ENCODE peak calls at places on chromosomes 6 and 20, in six cellular contexts. N is endodermal cell; X is CD8-positive, alpha-beta T cell; K is adrenal gland; Q is coronary artery; T is body of pancreas. S is an unnamed sample.
A peak's percentile ranks its signal among the peaks of the same experiment; 100 is the strongest.

GRCh38 chr6:83153958-83154357 is 39.1 kb downstream of the PGM3 start:
- DNase-seq in N (no peak), X (no peak), K (no peak), Q (no peak), T (no peak), S (no peak)

GRCh38 chr6:122778961-122779671 is 400 bp upstream of the FABP7 start:
- DNase-seq in N (peak; percentile 91), X (no peak), K (no peak), Q (no peak), T (no peak), S (no peak)

GRCh38 chr6:150373260-150373701 is 4.5 kb downstream of the IYD start:
- DNase-seq in N (no peak), X (no peak), K (no peak), Q (no peak), T (no peak), S (no peak)

GRCh38 chr6:89566930-89567634 is 71.5 kb downstream of the LYRM2 start:
- DNase-seq in N (no peak), X (no peak), K (no peak), Q (no peak), T (no peak), S (no peak)

GRCh38 chr6:112321882-112322508 is 25.1 kb upstream of the RFPL4B start:
- DNase-seq in N (no peak), X (no peak), K (no peak), Q (no peak), T (no peak), S (no peak)

GRCh38 chr6:37576336-37576737 is 76.6 kb upstream of the CCDC167 start:
- DNase-seq in N (no peak), X (no peak), K (no peak), Q (no peak), T (no peak), S (no peak)

GRCh38 chr6:50361641-50362331 is 312.1 kb upstream of the DEFB112 start:
- DNase-seq in N (no peak), X (no peak), K (no peak), Q (no peak), T (no peak), S (no peak)

GRCh38 chr20:47032969-47033578 is 138.4 kb downstream of the EYA2 start:
- DNase-seq in N (no peak), X (no peak), K (no peak), Q (no peak), T (no peak), S (peak; percentile 41)

GRCh38 chr6:44237813-44238433 is 9.0 kb upstream of the HSP90AB1 start:
- DNase-seq in N (peak; percentile 90), X (peak; percentile 69), K (peak; percentile 89), Q (peak; percentile 91), T (peak; percentile 85), S (no peak)

GRCh38 chr6:169677096-169677495 is 24.7 kb downstream of the WDR27 start:
- DNase-seq in N (no peak), X (no peak), K (no peak), Q (no peak), T (no peak), S (no peak)

GRCh38 chr6:33974471-33974870 is 170.7 kb upstream of the MLN start:
- DNase-seq in N (peak; percentile 72), X (no peak), K (no peak), Q (peak; percentile 3), T (no peak), S (no peak)

GRCh38 chr6:92762414-92763374 is 656.7 kb downstream of the EPHA7 start:
- DNase-seq in N (no peak), X (no peak), K (no peak), Q (no peak), T (no peak), S (no peak)

GRCh38 chr6:12420626-12421025 is 130.5 kb downstream of the EDN1 start:
- DNase-seq in N (no peak), X (no peak), K (no peak), Q (no peak), T (no peak), S (no peak)

GRCh38 chr6:169777896-169778295 is 26.5 kb downstream of the ERMARD start:
- DNase-seq in N (no peak), X (no peak), K (no peak), Q (peak; percentile 24), T (no peak), S (no peak)

GRCh38 chr6:5478380-5478779 is 217.1 kb downstream of the FARS2 start:
- DNase-seq in N (peak; percentile 22), X (no peak), K (no peak), Q (no peak), T (no peak), S (no peak)

GRCh38 chr6:158837684-158838625 is 18.8 kb upstream of the EZR start:
- DNase-seq in N (peak; percentile 58), X (no peak), K (no peak), Q (no peak), T (no peak), S (no peak)

GRCh38 chr6:142702501-142703460 is 242.2 kb downstream of the HIVEP2 start:
- DNase-seq in N (peak; percentile 67), X (no peak), K (peak; percentile 60), Q (no peak), T (peak; percentile 15), S (no peak)

GRCh38 chr6:5854900-5855299 is 151.8 kb downstream of the NRN1 start:
- DNase-seq in N (peak; percentile 39), X (no peak), K (no peak), Q (no peak), T (no peak), S (no peak)

GRCh38 chr6:46894429-46894828 is 27.3 kb downstream of the ADGRF5 start:
- DNase-seq in N (no peak), X (no peak), K (no peak), Q (no peak), T (no peak), S (no peak)

GRCh38 chr6:170313716-170314295 is 7.2 kb downstream of the FAM120B start:
- DNase-seq in N (no peak), X (no peak), K (no peak), Q (no peak), T (no peak), S (no peak)

GRCh38 chr6:43317968-43318367 is 9.3 kb upstream of the CRIP3 start:
- DNase-seq in N (no peak), X (no peak), K (no peak), Q (no peak), T (no peak), S (no peak)

GRCh38 chr6:40999498-41000070 is 39.4 kb downstream of the UNC5CL start:
- DNase-seq in N (peak; percentile 91), X (no peak), K (peak; percentile 65), Q (no peak), T (peak; percentile 83), S (no peak)

GRCh38 chr20:47493175-47493953 is 8.3 kb upstream of the NCOA3 start:
- DNase-seq in N (no peak), X (no peak), K (peak; percentile 93), Q (peak; percentile 90), T (peak; percentile 97), S (peak; percentile 90)

GRCh38 chr20:48823960-48824497 is 3.8 kb downstream of the PREX1 start:
- DNase-seq in N (no peak), X (no peak), K (no peak), Q (no peak), T (no peak), S (no peak)

GRCh38 chr20:25077610-25078169 is 4.3 kb downstream of the VSX1 start:
- DNase-seq in N (peak; percentile 75), X (no peak), K (no peak), Q (peak; percentile 74), T (no peak), S (no peak)

GRCh38 chr20:57654998-57655811 is 35.0 kb upstream of the ZBP1 start:
- DNase-seq in N (peak; percentile 73), X (no peak), K (peak; percentile 21), Q (peak; percentile 69), T (no peak), S (no peak)

GRCh38 chr6:158207452-158207788 is 39.3 kb downstream of the GTF2H5 start:
- DNase-seq in N (no peak), X (no peak), K (no peak), Q (no peak), T (no peak), S (no peak)

GRCh38 chr6:3738381-3739131 is 13.0 kb downstream of the PXDC1 start:
- DNase-seq in N (peak; percentile 24), X (no peak), K (no peak), Q (no peak), T (no peak), S (no peak)

GRCh38 chr20:5933802-5934436 is 16.4 kb downstream of the TRMT6 start:
- DNase-seq in N (peak; percentile 60), X (no peak), K (no peak), Q (no peak), T (no peak), S (no peak)

GRCh38 chr6:154555075-154555677 is 44.7 kb upstream of the CNKSR3 start:
- DNase-seq in N (no peak), X (no peak), K (no peak), Q (no peak), T (peak; percentile 11), S (no peak)

GRCh38 chr6:154605207-154605877 is 94.9 kb upstream of the CNKSR3 start:
- DNase-seq in N (no peak), X (no peak), K (no peak), Q (no peak), T (no peak), S (no peak)

DNA sequence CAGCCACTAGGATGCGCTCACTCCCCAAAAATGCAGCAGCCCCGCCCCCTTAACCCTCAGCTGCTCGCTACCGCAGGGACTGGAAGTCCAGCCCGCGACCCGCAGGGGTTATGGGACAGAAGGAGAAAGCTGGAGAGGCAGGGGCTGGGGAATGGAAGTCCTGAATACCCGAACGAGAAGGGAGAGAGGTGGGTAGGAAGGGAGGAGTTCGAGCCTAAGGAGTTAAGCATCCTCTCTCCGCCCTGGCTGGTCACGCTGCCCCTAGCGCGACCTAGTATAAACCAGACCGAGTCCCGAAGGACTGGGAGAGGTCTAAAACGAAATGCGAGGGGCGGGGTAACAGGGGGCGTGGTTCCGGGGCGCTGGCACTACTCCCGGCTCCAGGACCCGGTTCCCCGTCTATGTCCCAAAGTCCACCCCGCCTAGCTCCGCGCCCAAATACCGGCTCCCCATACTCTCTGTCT is 448 bp upstream of the DDAH2 start:
- DNase-seq in N (peak; percentile 97), X (peak; percentile 75), K (peak; percentile 95), Q (peak; percentile 97), T (peak; percentile 87), S (peak; percentile 58)
- TF ChIP-seq CTCF in N (no peak), X (peak; percentile 91), K (peak; percentile 75), Q (no peak), T (no peak), S (peak; percentile 69)

GRCh38 chr20:49982346-49983122 is at the start of gene SNAI1:
- DNase-seq in N (peak; percentile 95), X (peak; percentile 72), K (peak; percentile 78), Q (peak; percentile 83), T (peak; percentile 86), S (peak; percentile 54)
- H3K4me3 ChIP-seq in N (peak within 1 kb of the TSS; percentile 90), X (peak within 1 kb of the TSS; percentile 51), K (peak within 1 kb of the TSS; percentile 37), Q (peak within 1 kb of the TSS; percentile 83), T (no peak within 1 kb of the TSS), S (peak within 1 kb of the TSS; percentile 89)

GRCh38 chr6:137589067-137589848 is 95.1 kb upstream of the OLIG3 start:
- DNase-seq in N (peak; percentile 84), X (peak; percentile 27), K (peak; percentile 24), Q (no peak), T (no peak), S (peak; percentile 89)

GRCh38 chr6:137590684-137591083 is 96.5 kb upstream of the OLIG3 start:
- DNase-seq in N (no peak), X (no peak), K (no peak), Q (no peak), T (no peak), S (no peak)

GRCh38 chr6:137588472-137588871 is 94.3 kb upstream of the OLIG3 start:
- DNase-seq in N (peak; percentile 70), X (no peak), K (no peak), Q (no peak), T (no peak), S (no peak)
- TF ChIP-seq CTCF in N (peak; percentile 67), X (no peak), K (no peak), Q (no peak), T (no peak), S (no peak)

GRCh38 chr20:39961667-39962066 is 727.4 kb downstream of the MAFB start:
- DNase-seq in N (no peak), X (no peak), K (no peak), Q (no peak), T (no peak), S (no peak)
- H3K4me3 ChIP-seq in N (no peak overlapping the region), X (no peak overlapping the region), K (no peak overlapping the region), Q (no peak overlapping the region), T (no peak overlapping the region), S (no peak overlapping the region)

S was measured in LNCaP clone FGC.